ENCODE peak calls at places on chromosomes 2 and 18, in ten cellular contexts. One of them, this sample, is unnamed.
A peak's percentile ranks its signal among the peaks of the same experiment; 100 is the strongest.

GRCh38 chr2:28894470-28895188 is at the start of gene WDR43:
- DNase-seq in colonic mucosa: peak; percentile 99
- DNase-seq in HFF-Myc: peak; percentile 96
- DNase-seq in osteocyte: peak; percentile 100
- DNase-seq in heart left ventricle: peak; percentile 97
- DNase-seq in left ventricle myocardium inferior: peak; percentile 97
- DNase-seq in cardiac muscle cell: peak; percentile 98
- DNase-seq in HL-60: peak; percentile 99
- DNase-seq in transverse colon: peak; percentile 98
- DNase-seq in uterus: peak; percentile 95
- DNase-seq in this sample: peak; percentile 98

GRCh38 chr2:72012886-72013574 is 134.6 kb downstream of the CYP26B1 start:
- DNase-seq in uterus: no peak
- DNase-seq in colonic mucosa: peak; percentile 12
- DNase-seq in left ventricle myocardium inferior: no peak
- DNase-seq in HL-60: no peak
- DNase-seq in HFF-Myc: no peak
- DNase-seq in heart left ventricle: no peak
- DNase-seq in transverse colon: no peak
- DNase-seq in osteocyte: peak; percentile 62
- DNase-seq in cardiac muscle cell: no peak
- DNase-seq in this sample: no peak

GRCh38 chr2:156320491-156320896 is 12.0 kb downstream of the NR4A2 start:
- DNase-seq in osteocyte: no peak
- DNase-seq in uterus: no peak
- DNase-seq in colonic mucosa: peak; percentile 65
- DNase-seq in transverse colon: peak; percentile 25
- DNase-seq in heart left ventricle: peak; percentile 60
- DNase-seq in HFF-Myc: no peak
- DNase-seq in cardiac muscle cell: peak; percentile 44
- DNase-seq in HL-60: no peak
- DNase-seq in left ventricle myocardium inferior: peak; percentile 47
- DNase-seq in this sample: no peak

GRCh38 chr18:3224223-3224622 is 4.5 kb upstream of the MYOM1 start:
- DNase-seq in heart left ventricle: no peak
- DNase-seq in colonic mucosa: no peak
- DNase-seq in left ventricle myocardium inferior: peak; percentile 41
- DNase-seq in HFF-Myc: no peak
- DNase-seq in transverse colon: no peak
- DNase-seq in HL-60: no peak
- DNase-seq in cardiac muscle cell: no peak
- DNase-seq in uterus: no peak
- DNase-seq in osteocyte: peak; percentile 48
- DNase-seq in this sample: no peak

GRCh38 chr2:236968101-236968886 is 117.4 kb upstream of the COPS8 start:
- DNase-seq in heart left ventricle: no peak
- DNase-seq in uterus: no peak
- DNase-seq in osteocyte: no peak
- DNase-seq in HFF-Myc: no peak
- DNase-seq in left ventricle myocardium inferior: no peak
- DNase-seq in transverse colon: peak; percentile 53
- DNase-seq in cardiac muscle cell: no peak
- DNase-seq in colonic mucosa: peak; percentile 70
- DNase-seq in HL-60: no peak
- DNase-seq in this sample: no peak

GRCh38 chr2:174959787-174960186 is 45.4 kb downstream of the CHN1 start:
- DNase-seq in cardiac muscle cell: no peak
- DNase-seq in HFF-Myc: no peak
- DNase-seq in left ventricle myocardium inferior: no peak
- DNase-seq in osteocyte: no peak
- DNase-seq in uterus: no peak
- DNase-seq in heart left ventricle: peak; percentile 20
- DNase-seq in transverse colon: no peak
- DNase-seq in HL-60: no peak
- DNase-seq in colonic mucosa: no peak
- DNase-seq in this sample: no peak

GRCh38 chr18:49359732-49360444 is 100.6 kb downstream of the DYM start:
- DNase-seq in transverse colon: no peak
- DNase-seq in HL-60: no peak
- DNase-seq in osteocyte: no peak
- DNase-seq in cardiac muscle cell: no peak
- DNase-seq in left ventricle myocardium inferior: no peak
- DNase-seq in colonic mucosa: no peak
- DNase-seq in uterus: no peak
- DNase-seq in HFF-Myc: peak; percentile 20
- DNase-seq in heart left ventricle: no peak
- DNase-seq in this sample: no peak

GRCh38 chr2:197857708-197858107 is 53.3 kb downstream of the PLCL1 start:
- DNase-seq in cardiac muscle cell: no peak
- DNase-seq in HFF-Myc: no peak
- DNase-seq in HL-60: peak; percentile 76
- DNase-seq in colonic mucosa: no peak
- DNase-seq in osteocyte: no peak
- DNase-seq in uterus: no peak
- DNase-seq in left ventricle myocardium inferior: no peak
- DNase-seq in transverse colon: no peak
- DNase-seq in heart left ventricle: no peak
- DNase-seq in this sample: no peak

GRCh38 chr2:167265004-167265403 is 376.7 kb downstream of the XIRP2 start:
- DNase-seq in uterus: no peak
- DNase-seq in HL-60: no peak
- DNase-seq in left ventricle myocardium inferior: no peak
- DNase-seq in transverse colon: no peak
- DNase-seq in osteocyte: no peak
- DNase-seq in colonic mucosa: no peak
- DNase-seq in HFF-Myc: no peak
- DNase-seq in cardiac muscle cell: no peak
- DNase-seq in heart left ventricle: no peak
- DNase-seq in this sample: no peak

GRCh38 chr2:167258712-167259111 is 370.4 kb downstream of the XIRP2 start:
- DNase-seq in heart left ventricle: no peak
- DNase-seq in transverse colon: no peak
- DNase-seq in HL-60: no peak
- DNase-seq in uterus: no peak
- DNase-seq in osteocyte: no peak
- DNase-seq in colonic mucosa: no peak
- DNase-seq in HFF-Myc: no peak
- DNase-seq in left ventricle myocardium inferior: no peak
- DNase-seq in cardiac muscle cell: no peak
- DNase-seq in this sample: no peak

GRCh38 chr2:167265722-167266121 is 377.4 kb downstream of the XIRP2 start:
- DNase-seq in HFF-Myc: no peak
- DNase-seq in uterus: no peak
- DNase-seq in osteocyte: no peak
- DNase-seq in cardiac muscle cell: no peak
- DNase-seq in heart left ventricle: no peak
- DNase-seq in colonic mucosa: no peak
- DNase-seq in left ventricle myocardium inferior: no peak
- DNase-seq in transverse colon: no peak
- DNase-seq in HL-60: no peak
- DNase-seq in this sample: no peak

GRCh38 chr2:167264380-167264779 is 376.1 kb downstream of the XIRP2 start:
- DNase-seq in HFF-Myc: no peak
- DNase-seq in colonic mucosa: peak; percentile 23
- DNase-seq in heart left ventricle: no peak
- DNase-seq in transverse colon: peak; percentile 36
- DNase-seq in osteocyte: no peak
- DNase-seq in cardiac muscle cell: peak; percentile 46
- DNase-seq in left ventricle myocardium inferior: no peak
- DNase-seq in HL-60: no peak
- DNase-seq in uterus: no peak
- DNase-seq in this sample: no peak
- TF ChIP-seq CTCF in HFF-Myc: peak; percentile 28
- TF ChIP-seq CTCF in colonic mucosa: peak; percentile 42
- TF ChIP-seq CTCF in heart left ventricle: peak; percentile 16
- TF ChIP-seq CTCF in transverse colon: peak; percentile 51
- TF ChIP-seq CTCF in osteocyte: peak; percentile 58
- TF ChIP-seq CTCF in cardiac muscle cell: peak; percentile 37
- TF ChIP-seq CTCF in left ventricle myocardium inferior: peak; percentile 50
- TF ChIP-seq CTCF in HL-60: no peak
- TF ChIP-seq CTCF in uterus: no peak
- TF ChIP-seq CTCF in this sample: no peak

GRCh38 chr2:104944495-104944894 is 90.6 kb downstream of the POU3F3 start:
- DNase-seq in HFF-Myc: no peak
- DNase-seq in transverse colon: no peak
- DNase-seq in uterus: no peak
- DNase-seq in colonic mucosa: no peak
- DNase-seq in HL-60: no peak
- DNase-seq in osteocyte: no peak
- DNase-seq in cardiac muscle cell: peak; percentile 32
- DNase-seq in left ventricle myocardium inferior: no peak
- DNase-seq in heart left ventricle: no peak
- DNase-seq in this sample: no peak
- TF ChIP-seq CTCF in HFF-Myc: peak; percentile 24
- TF ChIP-seq CTCF in transverse colon: peak; percentile 64
- TF ChIP-seq CTCF in uterus: no peak
- TF ChIP-seq CTCF in colonic mucosa: peak; percentile 37
- TF ChIP-seq CTCF in HL-60: no peak
- TF ChIP-seq CTCF in osteocyte: peak; percentile 64
- TF ChIP-seq CTCF in cardiac muscle cell: no peak
- TF ChIP-seq CTCF in left ventricle myocardium inferior: peak; percentile 38
- TF ChIP-seq CTCF in heart left ventricle: peak; percentile 13
- TF ChIP-seq CTCF in this sample: peak; percentile 16

DNA sequence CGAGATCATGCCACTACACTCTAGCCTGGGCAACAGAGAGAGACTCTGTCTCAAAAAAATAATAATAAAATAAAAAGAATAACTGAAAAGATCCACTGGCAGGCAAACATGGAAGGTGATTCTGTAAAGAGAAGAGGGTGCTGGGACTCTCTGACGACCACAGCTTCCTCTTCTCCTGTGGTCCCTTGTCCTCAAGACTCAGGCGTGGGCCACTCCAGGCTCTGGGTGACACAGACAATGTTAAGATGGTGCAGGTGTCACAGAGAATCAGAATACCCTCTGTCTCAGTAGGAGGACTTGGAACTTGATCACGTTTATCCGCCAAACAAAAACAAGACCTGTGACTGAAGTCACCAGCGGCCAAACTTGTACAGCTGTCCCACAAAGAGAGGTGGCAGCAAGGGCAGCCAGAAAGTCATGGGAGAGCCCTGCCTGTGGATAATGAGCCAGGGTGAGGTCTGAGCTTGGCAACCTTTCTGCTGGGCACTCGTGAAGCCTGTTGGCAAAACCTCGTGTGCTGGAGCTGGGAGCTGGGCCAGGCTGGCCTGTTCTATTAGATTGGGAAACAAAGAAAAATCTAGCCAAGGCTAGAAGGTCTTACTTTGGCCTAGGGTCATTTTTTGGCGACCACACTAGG is 76.4 kb upstream of the ITGA6 start:
- DNase-seq in cardiac muscle cell: no peak
- DNase-seq in transverse colon: no peak
- DNase-seq in uterus: no peak
- DNase-seq in osteocyte: no peak
- DNase-seq in HL-60: peak; percentile 60
- DNase-seq in colonic mucosa: no peak
- DNase-seq in left ventricle myocardium inferior: peak; percentile 82
- DNase-seq in HFF-Myc: no peak
- DNase-seq in heart left ventricle: peak; percentile 85
- DNase-seq in this sample: no peak
- TF ChIP-seq CTCF in cardiac muscle cell: no peak
- TF ChIP-seq CTCF in transverse colon: no peak
- TF ChIP-seq CTCF in uterus: no peak
- TF ChIP-seq CTCF in osteocyte: no peak
- TF ChIP-seq CTCF in HL-60: no peak
- TF ChIP-seq CTCF in colonic mucosa: no peak
- TF ChIP-seq CTCF in left ventricle myocardium inferior: no peak
- TF ChIP-seq CTCF in HFF-Myc: no peak
- TF ChIP-seq CTCF in heart left ventricle: no peak
- TF ChIP-seq CTCF in this sample: no peak

GRCh38 chr2:231392431-231393148 is 2.9 kb upstream of the B3GNT7 start:
- DNase-seq in left ventricle myocardium inferior: no peak
- DNase-seq in transverse colon: no peak
- DNase-seq in colonic mucosa: no peak
- DNase-seq in osteocyte: no peak
- DNase-seq in HFF-Myc: no peak
- DNase-seq in uterus: no peak
- DNase-seq in cardiac muscle cell: no peak
- DNase-seq in HL-60: no peak
- DNase-seq in heart left ventricle: no peak
- DNase-seq in this sample: no peak

GRCh38 chr2:231395188-231396057 is at the start of gene B3GNT7:
- DNase-seq in left ventricle myocardium inferior: no peak
- DNase-seq in colonic mucosa: peak; percentile 70
- DNase-seq in HFF-Myc: no peak
- DNase-seq in osteocyte: no peak
- DNase-seq in cardiac muscle cell: no peak
- DNase-seq in HL-60: peak; percentile 70
- DNase-seq in transverse colon: peak; percentile 68
- DNase-seq in heart left ventricle: no peak
- DNase-seq in uterus: no peak
- DNase-seq in this sample: no peak

GRCh38 chr2:231394201-231395141 is 1.0 kb upstream of the B3GNT7 start:
- DNase-seq in osteocyte: no peak
- DNase-seq in HFF-Myc: no peak
- DNase-seq in left ventricle myocardium inferior: no peak
- DNase-seq in cardiac muscle cell: no peak
- DNase-seq in transverse colon: no peak
- DNase-seq in HL-60: peak; percentile 61
- DNase-seq in uterus: no peak
- DNase-seq in heart left ventricle: no peak
- DNase-seq in colonic mucosa: peak; percentile 67
- DNase-seq in this sample: no peak

GRCh38 chr2:231391981-231392380 is 3.5 kb upstream of the B3GNT7 start:
- DNase-seq in osteocyte: no peak
- DNase-seq in uterus: no peak
- DNase-seq in colonic mucosa: no peak
- DNase-seq in HL-60: peak; percentile 96
- DNase-seq in cardiac muscle cell: no peak
- DNase-seq in HFF-Myc: no peak
- DNase-seq in heart left ventricle: no peak
- DNase-seq in left ventricle myocardium inferior: no peak
- DNase-seq in transverse colon: no peak
- DNase-seq in this sample: no peak

DNA sequence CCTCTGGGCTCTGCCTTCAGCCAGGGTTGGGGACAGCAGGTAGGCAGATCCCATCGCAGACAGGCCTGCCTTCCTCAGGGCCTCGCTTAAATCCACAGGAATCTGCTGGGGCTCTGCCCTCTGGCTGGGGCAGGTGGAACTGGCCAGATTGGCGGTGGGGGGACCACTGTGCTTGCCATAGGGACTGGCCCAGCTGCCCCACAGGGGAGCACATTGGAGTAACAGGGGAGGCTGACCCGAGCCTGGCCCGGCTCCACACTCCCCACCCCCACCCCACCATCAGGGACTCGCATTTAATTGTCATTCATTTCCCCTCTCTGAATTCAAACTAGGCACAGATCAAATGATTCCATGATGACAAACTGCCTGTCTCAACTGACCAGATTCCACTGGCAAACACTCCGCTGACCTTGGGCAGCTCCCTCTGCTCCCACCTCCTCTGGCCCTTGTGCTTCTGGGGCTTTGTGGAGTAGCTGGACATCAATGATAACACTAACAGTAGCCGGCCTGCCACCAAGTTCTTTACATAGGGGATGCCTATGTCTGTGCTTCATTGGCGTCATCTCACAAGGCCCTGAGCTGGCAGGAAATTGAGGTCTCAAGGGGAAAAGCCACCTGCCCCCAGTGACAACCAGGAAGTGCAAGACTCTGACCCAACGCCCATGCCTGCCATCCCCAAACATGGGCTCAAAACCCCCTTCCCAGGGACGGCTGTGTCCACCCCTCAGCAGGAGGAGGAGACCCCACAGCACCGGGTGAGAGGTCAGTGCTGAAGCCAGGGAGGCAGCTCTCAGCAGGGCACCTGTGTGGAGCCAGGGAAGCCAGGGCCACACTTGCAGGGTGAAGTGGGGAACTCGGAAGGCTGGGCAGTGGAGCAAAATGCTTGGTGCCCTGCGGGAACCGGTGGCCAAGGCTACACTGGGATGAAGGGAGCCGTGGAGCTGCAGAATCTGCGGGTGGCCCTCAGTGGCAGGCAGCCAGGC is 2.1 kb upstream of the B3GNT7 start:
- DNase-seq in HFF-Myc: no peak
- DNase-seq in transverse colon: no peak
- DNase-seq in uterus: no peak
- DNase-seq in osteocyte: no peak
- DNase-seq in HL-60: no peak
- DNase-seq in colonic mucosa: no peak
- DNase-seq in cardiac muscle cell: no peak
- DNase-seq in heart left ventricle: no peak
- DNase-seq in left ventricle myocardium inferior: no peak
- DNase-seq in this sample: no peak
- TF ChIP-seq CTCF in HFF-Myc: peak; percentile 14
- TF ChIP-seq CTCF in transverse colon: no peak
- TF ChIP-seq CTCF in uterus: no peak
- TF ChIP-seq CTCF in osteocyte: no peak
- TF ChIP-seq CTCF in HL-60: peak; percentile 9
- TF ChIP-seq CTCF in colonic mucosa: no peak
- TF ChIP-seq CTCF in cardiac muscle cell: no peak
- TF ChIP-seq CTCF in heart left ventricle: peak; percentile 12
- TF ChIP-seq CTCF in left ventricle myocardium inferior: peak; percentile 40
- TF ChIP-seq CTCF in this sample: no peak